ENCODE peak calls at places on chromosomes 5 and 9, in five cellular contexts. One of them, this sample, is unnamed.

GRCh38 chr5:154519375-154519774 is 41.3 kb upstream of the HAND1 start:
- DNase-seq in HepG2: no peak
- DNase-seq in K562: no peak
- DNase-seq in HCT116: no peak
- DNase-seq in GM12878: no peak
- DNase-seq in this sample: no peak

GRCh38 chr9:123081824-123082223 is 48.4 kb downstream of the GPR21 start:
- DNase-seq in GM12878: peak
- DNase-seq in K562: peak
- DNase-seq in HepG2: peak
- DNase-seq in HCT116: peak
- DNase-seq in this sample: peak

GRCh38 chr5:158514353-158514960 is 585.3 kb downstream of the EBF1 start:
- DNase-seq in GM12878: no peak
- DNase-seq in K562: no peak
- DNase-seq in HCT116: no peak
- DNase-seq in HepG2: no peak
- DNase-seq in this sample: no peak

GRCh38 chr9:116112236-116112635 is 41.4 kb upstream of the PAPPA start:
- DNase-seq in HCT116: no peak
- DNase-seq in GM12878: no peak
- DNase-seq in K562: no peak
- DNase-seq in HepG2: no peak
- DNase-seq in this sample: peak

GRCh38 chr5:13985736-13986418 is 41.4 kb upstream of the DNAH5 start:
- DNase-seq in HCT116: peak
- DNase-seq in K562: no peak
- DNase-seq in HepG2: peak
- DNase-seq in GM12878: no peak
- DNase-seq in this sample: no peak

GRCh38 chr5:119353686-119354366 is 2.0 kb upstream of the TNFAIP8 start:
- DNase-seq in K562: no peak
- DNase-seq in GM12878: peak
- DNase-seq in HepG2: no peak
- DNase-seq in HCT116: no peak
- DNase-seq in this sample: no peak

GRCh38 chr9:92944921-92945320 is 2.4 kb upstream of the FGD3 start:
- DNase-seq in HCT116: no peak
- DNase-seq in GM12878: no peak
- DNase-seq in K562: no peak
- DNase-seq in HepG2: no peak
- DNase-seq in this sample: no peak

GRCh38 chr9:98958271-98958989 is 14.7 kb downstream of the COL15A1 start:
- DNase-seq in HepG2: no peak
- DNase-seq in GM12878: no peak
- DNase-seq in HCT116: no peak
- DNase-seq in K562: no peak
- DNase-seq in this sample: no peak

GRCh38 chr9:25724424-25724823 is 46.2 kb upstream of the TUSC1 start:
- DNase-seq in K562: no peak
- DNase-seq in HCT116: no peak
- DNase-seq in GM12878: no peak
- DNase-seq in HepG2: no peak
- DNase-seq in this sample: no peak

GRCh38 chr9:38127271-38127839 is 58.3 kb upstream of the SHB start:
- DNase-seq in HepG2: no peak
- DNase-seq in K562: peak
- DNase-seq in HCT116: no peak
- DNase-seq in GM12878: no peak
- DNase-seq in this sample: no peak

DNA sequence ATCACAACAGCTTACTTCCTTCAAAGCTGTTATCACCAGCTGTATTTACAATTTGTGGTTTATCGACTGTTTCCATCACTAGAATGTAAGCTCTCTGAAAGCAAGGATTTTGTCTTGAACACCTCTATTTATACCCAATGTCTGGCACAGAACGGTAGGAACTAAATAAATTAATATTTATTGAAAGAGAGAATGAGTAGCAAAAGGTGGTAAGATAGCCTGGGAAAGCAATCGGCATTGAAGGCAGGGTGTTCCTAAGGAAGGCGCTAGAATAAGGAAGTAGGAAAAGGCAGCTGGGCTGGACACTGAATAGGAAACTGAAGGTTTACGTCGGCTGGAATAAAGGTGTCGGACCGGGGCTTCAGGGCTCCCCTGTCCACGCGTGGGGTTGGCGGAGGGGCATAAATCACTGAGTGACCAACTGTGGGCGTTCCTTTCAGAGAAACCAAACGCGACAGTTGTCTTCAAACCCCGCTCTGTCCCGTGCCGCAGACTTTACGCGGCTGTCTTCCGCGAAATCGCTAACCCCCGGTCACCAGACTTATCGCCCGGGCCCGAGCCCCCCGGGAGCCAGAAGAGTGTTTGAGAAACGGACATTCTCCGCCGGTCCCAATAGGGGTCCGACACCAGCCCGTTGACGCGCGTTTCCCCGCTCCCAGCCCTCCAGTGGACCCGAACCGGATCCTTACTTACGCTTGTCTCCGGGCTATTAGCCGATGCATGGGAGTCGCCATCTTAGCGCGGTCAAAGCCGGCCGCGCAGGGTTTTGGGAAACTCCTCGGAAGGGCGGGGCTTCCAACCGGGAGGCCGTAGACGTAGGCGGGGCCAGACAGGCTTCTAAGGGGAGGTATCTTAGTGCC is at the start of gene ZCCHC10:
- DNase-seq in K562: peak
- DNase-seq in GM12878: peak
- DNase-seq in HCT116: peak
- DNase-seq in HepG2: peak
- DNase-seq in this sample: peak
- TF ChIP-seq EZH2 in K562: no peak
- TF ChIP-seq EZH2 in GM12878: no peak
- TF ChIP-seq EZH2 in HCT116: no peak
- TF ChIP-seq EZH2 in HepG2: no peak
- TF ChIP-seq EZH2 in this sample: no peak

DNA sequence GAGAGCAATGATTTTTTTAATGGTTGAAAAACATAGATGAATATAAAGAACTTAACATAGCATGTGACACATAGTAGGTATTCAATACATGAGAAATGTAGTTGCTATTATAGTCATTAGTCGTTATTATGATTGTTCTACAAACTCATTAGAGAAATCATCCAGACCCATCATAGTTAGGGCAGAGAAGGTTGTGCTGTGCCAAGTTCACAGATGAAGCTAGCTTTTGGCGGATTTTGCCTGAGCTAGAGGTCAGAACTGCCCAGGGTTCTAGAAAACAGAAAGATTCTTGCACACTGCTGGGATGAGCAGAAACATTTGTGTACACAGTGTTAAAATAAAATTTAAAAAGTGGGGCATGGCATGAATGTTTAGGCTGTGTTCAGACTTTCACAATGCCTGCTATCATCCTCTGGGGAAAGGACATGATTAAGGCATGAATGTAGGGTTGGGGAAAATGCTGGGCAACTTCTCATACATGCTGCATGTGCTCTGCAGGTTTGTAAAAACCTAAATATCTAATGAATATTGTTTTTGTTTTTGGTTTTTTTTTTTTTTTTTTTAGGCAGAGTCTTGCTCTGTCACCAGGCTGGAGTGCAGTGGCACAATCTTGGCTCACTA is 33.3 kb upstream of the RAD23B start:
- DNase-seq in HepG2: no peak
- DNase-seq in HCT116: no peak
- DNase-seq in K562: no peak
- DNase-seq in GM12878: no peak
- DNase-seq in this sample: no peak
- H3K27ac ChIP-seq in HepG2: peak
- H3K27ac ChIP-seq in HCT116: peak
- H3K27ac ChIP-seq in K562: no peak
- H3K27ac ChIP-seq in GM12878: no peak
- H3K27ac ChIP-seq in this sample: peak

GRCh38 chr9:77752566-77752965 is 104.4 kb upstream of the GNA14 start:
- DNase-seq in K562: no peak
- DNase-seq in HepG2: no peak
- DNase-seq in HCT116: no peak
- DNase-seq in GM12878: no peak
- DNase-seq in this sample: no peak

GRCh38 chr9:77750284-77750683 is 102.2 kb upstream of the GNA14 start:
- DNase-seq in HepG2: no peak
- DNase-seq in HCT116: no peak
- DNase-seq in GM12878: no peak
- DNase-seq in K562: no peak
- DNase-seq in this sample: no peak

GRCh38 chr9:77751341-77752091 is 103.4 kb upstream of the GNA14 start:
- DNase-seq in GM12878: no peak
- DNase-seq in HCT116: peak
- DNase-seq in K562: peak
- DNase-seq in HepG2: peak
- DNase-seq in this sample: peak

GRCh38 chr9:77750981-77751340 is 102.8 kb upstream of the GNA14 start:
- DNase-seq in HepG2: no peak
- DNase-seq in HCT116: no peak
- DNase-seq in K562: no peak
- DNase-seq in GM12878: no peak
- DNase-seq in this sample: no peak

DNA sequence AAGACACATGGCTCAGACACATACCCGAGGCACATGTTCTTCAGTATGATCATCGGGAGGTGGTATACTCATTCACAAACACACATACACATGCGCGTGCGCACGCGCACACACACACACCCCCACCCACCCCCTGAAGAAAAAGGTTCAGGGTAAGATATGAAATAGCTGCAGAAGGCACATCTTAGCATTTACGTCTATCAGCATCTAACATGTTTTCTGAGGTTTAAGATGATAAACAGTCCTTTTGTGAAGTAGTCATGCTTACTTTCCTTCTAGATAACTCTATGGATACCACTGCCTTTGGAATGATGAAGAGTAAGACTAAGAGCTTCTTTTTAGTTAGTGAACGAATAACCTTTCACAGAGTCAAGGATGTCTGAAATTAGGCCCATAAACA is 105.1 kb upstream of the GNA14 start:
- DNase-seq in K562: no peak
- DNase-seq in HepG2: no peak
- DNase-seq in GM12878: no peak
- DNase-seq in HCT116: no peak
- DNase-seq in this sample: no peak
- TF ChIP-seq REST in K562: no peak
- TF ChIP-seq REST in HepG2: no peak
- TF ChIP-seq REST in GM12878: no peak
- TF ChIP-seq REST in HCT116: no peak
- TF ChIP-seq REST in this sample: no peak

GRCh38 chr9:71761938-71762353 is 6.4 kb downstream of the CEMIP2 start:
- DNase-seq in GM12878: no peak
- DNase-seq in K562: no peak
- DNase-seq in HepG2: no peak
- DNase-seq in HCT116: no peak
- DNase-seq in this sample: no peak
- TF ChIP-seq EZH2 in GM12878: no peak
- TF ChIP-seq EZH2 in K562: no peak
- TF ChIP-seq EZH2 in HepG2: no peak
- TF ChIP-seq EZH2 in HCT116: no peak
- TF ChIP-seq EZH2 in this sample: no peak

This sample was measured in GM23338.